ENCODE peak calls at places on chromosomes 13 and 19, in six cellular contexts. One of them, this sample, is unnamed.

GRCh38 chr19:41744850-41745249 is 10.5 kb upstream of the CEACAM6 start:
- DNase-seq in tibial nerve: no peak
- DNase-seq in WERI-Rb-1: no peak
- DNase-seq in SK-N-SH: no peak
- DNase-seq in endodermal cell: no peak
- DNase-seq in psoas muscle: no peak
- DNase-seq in this sample: no peak

GRCh38 chr13:20191902-20192469 is 752 bp downstream of the GJB2 start:
- DNase-seq in tibial nerve: no peak
- DNase-seq in SK-N-SH: no peak
- DNase-seq in WERI-Rb-1: no peak
- DNase-seq in psoas muscle: no peak
- DNase-seq in endodermal cell: peak; percentile 81
- DNase-seq in this sample: peak; percentile 36

GRCh38 chr13:26051231-26052135 is at the start of gene SHISA2:
- DNase-seq in psoas muscle: peak; percentile 37
- DNase-seq in endodermal cell: peak; percentile 90
- DNase-seq in WERI-Rb-1: peak; percentile 87
- DNase-seq in tibial nerve: no peak
- DNase-seq in SK-N-SH: peak; percentile 87
- DNase-seq in this sample: peak; percentile 88

GRCh38 chr19:3159565-3159964 is 19.0 kb upstream of the S1PR4 start:
- DNase-seq in SK-N-SH: no peak
- DNase-seq in endodermal cell: no peak
- DNase-seq in tibial nerve: no peak
- DNase-seq in WERI-Rb-1: no peak
- DNase-seq in psoas muscle: no peak
- DNase-seq in this sample: no peak

GRCh38 chr19:406999-407491 is 1.9 kb downstream of the C2CD4C start:
- DNase-seq in WERI-Rb-1: peak; percentile 6
- DNase-seq in SK-N-SH: peak; percentile 40
- DNase-seq in endodermal cell: peak; percentile 50
- DNase-seq in tibial nerve: peak; percentile 2
- DNase-seq in psoas muscle: no peak
- DNase-seq in this sample: peak; percentile 18

GRCh38 chr19:55005684-55006488 is 32.2 kb downstream of the GP6 start:
- DNase-seq in psoas muscle: no peak
- DNase-seq in tibial nerve: no peak
- DNase-seq in SK-N-SH: peak; percentile 46
- DNase-seq in WERI-Rb-1: peak; percentile 34
- DNase-seq in endodermal cell: peak; percentile 88
- DNase-seq in this sample: no peak

GRCh38 chr13:60990032-60990733 is 425.5 kb downstream of the PCDH20 start:
- DNase-seq in tibial nerve: no peak
- DNase-seq in WERI-Rb-1: peak; percentile 8
- DNase-seq in endodermal cell: peak; percentile 63
- DNase-seq in psoas muscle: no peak
- DNase-seq in SK-N-SH: no peak
- DNase-seq in this sample: no peak

GRCh38 chr13:41352935-41353801 is 42.1 kb downstream of the NAA16 start:
- DNase-seq in psoas muscle: no peak
- DNase-seq in endodermal cell: peak; percentile 73
- DNase-seq in tibial nerve: no peak
- DNase-seq in WERI-Rb-1: no peak
- DNase-seq in SK-N-SH: peak; percentile 55
- DNase-seq in this sample: no peak

GRCh38 chr13:95258619-95259194 is 42.5 kb downstream of the ABCC4 start:
- DNase-seq in endodermal cell: no peak
- DNase-seq in SK-N-SH: no peak
- DNase-seq in psoas muscle: no peak
- DNase-seq in tibial nerve: no peak
- DNase-seq in WERI-Rb-1: no peak
- DNase-seq in this sample: no peak

GRCh38 chr13:37956536-37956935 is 87.0 kb upstream of the TRPC4 start:
- DNase-seq in tibial nerve: no peak
- DNase-seq in SK-N-SH: no peak
- DNase-seq in WERI-Rb-1: no peak
- DNase-seq in endodermal cell: no peak
- DNase-seq in psoas muscle: no peak
- DNase-seq in this sample: no peak

GRCh38 chr13:40777166-40777956 is 6.4 kb upstream of the MRPS31 start:
- DNase-seq in WERI-Rb-1: peak; percentile 14
- DNase-seq in SK-N-SH: peak; percentile 60
- DNase-seq in psoas muscle: no peak
- DNase-seq in endodermal cell: peak; percentile 79
- DNase-seq in tibial nerve: no peak
- DNase-seq in this sample: no peak

GRCh38 chr19:49946415-49946814 is 14.6 kb downstream of the SIGLEC11 start:
- DNase-seq in endodermal cell: no peak
- DNase-seq in WERI-Rb-1: no peak
- DNase-seq in psoas muscle: no peak
- DNase-seq in SK-N-SH: no peak
- DNase-seq in tibial nerve: no peak
- DNase-seq in this sample: no peak

GRCh38 chr13:33230178-33230881 is 55.2 kb downstream of the STARD13 start:
- DNase-seq in tibial nerve: no peak
- DNase-seq in WERI-Rb-1: no peak
- DNase-seq in endodermal cell: no peak
- DNase-seq in psoas muscle: no peak
- DNase-seq in SK-N-SH: no peak
- DNase-seq in this sample: no peak

GRCh38 chr19:30144242-30144758 is 202.3 kb downstream of the URI1 start:
- DNase-seq in WERI-Rb-1: no peak
- DNase-seq in SK-N-SH: no peak
- DNase-seq in psoas muscle: no peak
- DNase-seq in endodermal cell: no peak
- DNase-seq in tibial nerve: no peak
- DNase-seq in this sample: no peak

GRCh38 chr19:48830088-48830487 is 6.2 kb downstream of the HSD17B14 start:
- DNase-seq in WERI-Rb-1: no peak
- DNase-seq in tibial nerve: no peak
- DNase-seq in psoas muscle: no peak
- DNase-seq in endodermal cell: no peak
- DNase-seq in SK-N-SH: no peak
- DNase-seq in this sample: no peak

GRCh38 chr13:48491423-48492122 is 41.3 kb downstream of the RCBTB2 start:
- DNase-seq in tibial nerve: no peak
- DNase-seq in SK-N-SH: no peak
- DNase-seq in WERI-Rb-1: no peak
- DNase-seq in psoas muscle: no peak
- DNase-seq in endodermal cell: no peak
- DNase-seq in this sample: no peak

GRCh38 chr13:100561599-100562204 is 26.9 kb downstream of the GGACT start:
- DNase-seq in tibial nerve: no peak
- DNase-seq in psoas muscle: no peak
- DNase-seq in SK-N-SH: no peak
- DNase-seq in WERI-Rb-1: no peak
- DNase-seq in endodermal cell: no peak
- DNase-seq in this sample: no peak

GRCh38 chr19:47897857-47898256 is 11.7 kb upstream of the SULT2A1 start:
- DNase-seq in tibial nerve: no peak
- DNase-seq in psoas muscle: no peak
- DNase-seq in SK-N-SH: no peak
- DNase-seq in WERI-Rb-1: no peak
- DNase-seq in endodermal cell: no peak
- DNase-seq in this sample: no peak

DNA sequence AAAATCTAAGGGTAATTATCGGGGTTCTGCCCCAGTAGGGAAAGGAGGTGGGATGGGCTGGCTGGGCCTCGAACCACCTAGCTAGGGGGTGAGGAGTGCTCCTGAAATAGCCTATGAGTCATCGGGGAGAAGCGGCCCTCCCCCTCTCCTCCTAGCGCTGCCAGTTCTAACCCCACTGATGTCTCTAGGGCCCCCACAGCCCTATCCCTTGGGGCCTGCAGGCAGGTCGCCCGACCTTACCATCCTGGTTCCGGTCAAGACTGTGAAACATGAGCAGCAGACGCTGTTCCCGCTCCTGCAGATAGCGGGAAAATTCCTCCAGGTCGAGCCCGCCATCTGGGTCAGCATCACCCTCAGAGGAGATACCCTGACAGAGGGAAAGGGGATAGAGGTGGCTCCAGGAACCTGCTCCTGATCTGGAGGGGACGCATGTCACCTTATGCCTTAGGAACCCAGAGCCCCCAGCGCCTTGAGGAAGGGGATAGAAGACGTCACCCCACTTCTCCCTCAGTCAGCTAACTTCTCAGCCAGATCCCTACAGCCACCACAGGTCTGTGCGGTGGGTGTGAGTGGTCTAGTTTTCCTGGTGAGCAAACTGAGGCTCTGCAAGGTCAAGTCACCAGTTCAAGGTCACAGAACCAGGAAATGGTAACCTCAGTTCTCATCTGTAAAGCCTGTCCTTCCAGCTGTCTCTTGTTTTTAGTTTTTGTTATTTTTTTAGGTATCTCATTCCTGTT is 1.5 kb downstream of the SLC25A23 start:
- DNase-seq in WERI-Rb-1: no peak
- DNase-seq in endodermal cell: no peak
- DNase-seq in SK-N-SH: no peak
- DNase-seq in psoas muscle: no peak
- DNase-seq in tibial nerve: no peak
- DNase-seq in this sample: no peak
- H3K4me3 ChIP-seq in WERI-Rb-1: no peak overlapping the region
- H3K4me3 ChIP-seq in endodermal cell: peak overlapping the region; percentile 87
- H3K4me3 ChIP-seq in SK-N-SH: no peak overlapping the region
- H3K4me3 ChIP-seq in psoas muscle: peak overlapping the region; percentile 86
- H3K4me3 ChIP-seq in tibial nerve: no peak overlapping the region
- H3K4me3 ChIP-seq in this sample: no peak overlapping the region

DNA sequence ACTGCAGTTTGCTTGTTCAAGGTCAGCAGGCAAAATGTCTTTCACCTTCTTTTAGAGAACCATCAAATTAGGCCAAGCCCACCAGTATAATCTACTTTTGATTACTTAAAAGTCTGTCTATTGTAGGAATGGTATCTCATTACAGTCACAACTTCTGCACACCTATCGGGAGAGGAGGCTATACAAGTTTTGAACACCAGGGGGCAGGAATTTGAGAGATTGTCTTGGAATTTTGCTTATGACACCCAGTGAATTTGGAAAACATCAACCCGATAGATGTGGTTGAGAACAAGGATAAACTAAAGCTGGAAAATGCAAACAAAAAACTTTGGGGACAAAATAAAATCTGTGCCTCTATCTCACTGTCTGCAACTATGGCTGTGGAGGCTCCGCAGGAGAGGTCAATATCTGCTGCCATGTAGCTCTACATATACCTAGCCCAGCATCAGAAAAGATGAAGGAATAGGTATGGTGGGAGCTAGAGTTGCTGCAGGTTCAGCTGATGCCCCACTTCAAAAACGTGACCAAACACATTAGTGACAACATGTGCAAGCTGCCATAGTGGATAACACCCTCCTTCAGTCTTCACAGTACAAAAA is 1299.2 kb upstream of the SPRY2 start:
- DNase-seq in SK-N-SH: peak; percentile 8
- DNase-seq in endodermal cell: no peak
- DNase-seq in WERI-Rb-1: peak; percentile 9
- DNase-seq in tibial nerve: no peak
- DNase-seq in psoas muscle: no peak
- DNase-seq in this sample: no peak
- TF ChIP-seq CTCF in SK-N-SH: peak; percentile 68
- TF ChIP-seq CTCF in endodermal cell: peak; percentile 59
- TF ChIP-seq CTCF in WERI-Rb-1: peak; percentile 40
- TF ChIP-seq CTCF in tibial nerve: no peak
- TF ChIP-seq CTCF in psoas muscle: no peak
- TF ChIP-seq CTCF in this sample: peak; percentile 32

DNA sequence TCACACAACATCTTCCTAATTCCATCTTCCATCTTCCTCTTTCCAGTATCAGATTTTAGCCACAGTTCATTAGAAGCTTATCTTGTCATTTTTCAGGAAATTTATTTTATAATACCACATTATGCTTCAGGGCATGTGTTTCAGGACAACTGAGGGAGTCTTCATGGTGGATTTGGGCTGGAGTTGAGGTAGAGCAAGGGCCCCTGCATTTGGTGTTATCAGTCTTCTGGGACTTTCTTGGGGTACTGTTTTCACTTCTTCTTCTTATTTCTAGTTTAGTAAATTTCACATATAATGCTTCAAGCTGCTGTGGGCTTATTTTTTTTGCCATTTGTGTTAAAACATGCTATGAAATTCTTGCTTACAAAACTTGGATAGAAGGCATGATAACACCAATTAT is 188.7 kb downstream of the LHFPL6 start:
- DNase-seq in endodermal cell: no peak
- DNase-seq in SK-N-SH: no peak
- DNase-seq in WERI-Rb-1: no peak
- DNase-seq in tibial nerve: no peak
- DNase-seq in psoas muscle: no peak
- DNase-seq in this sample: no peak
- H3K9me3 ChIP-seq in endodermal cell: no peaks in the 10 kb centered on the region
- H3K9me3 ChIP-seq in SK-N-SH: no peaks in the 10 kb centered on the region
- H3K9me3 ChIP-seq in WERI-Rb-1: no peaks in the 10 kb centered on the region
- H3K9me3 ChIP-seq in tibial nerve: no peaks in the 10 kb centered on the region
- H3K9me3 ChIP-seq in psoas muscle: no peaks in the 10 kb centered on the region
- H3K9me3 ChIP-seq in this sample: no peaks in the 10 kb centered on the region

DNA sequence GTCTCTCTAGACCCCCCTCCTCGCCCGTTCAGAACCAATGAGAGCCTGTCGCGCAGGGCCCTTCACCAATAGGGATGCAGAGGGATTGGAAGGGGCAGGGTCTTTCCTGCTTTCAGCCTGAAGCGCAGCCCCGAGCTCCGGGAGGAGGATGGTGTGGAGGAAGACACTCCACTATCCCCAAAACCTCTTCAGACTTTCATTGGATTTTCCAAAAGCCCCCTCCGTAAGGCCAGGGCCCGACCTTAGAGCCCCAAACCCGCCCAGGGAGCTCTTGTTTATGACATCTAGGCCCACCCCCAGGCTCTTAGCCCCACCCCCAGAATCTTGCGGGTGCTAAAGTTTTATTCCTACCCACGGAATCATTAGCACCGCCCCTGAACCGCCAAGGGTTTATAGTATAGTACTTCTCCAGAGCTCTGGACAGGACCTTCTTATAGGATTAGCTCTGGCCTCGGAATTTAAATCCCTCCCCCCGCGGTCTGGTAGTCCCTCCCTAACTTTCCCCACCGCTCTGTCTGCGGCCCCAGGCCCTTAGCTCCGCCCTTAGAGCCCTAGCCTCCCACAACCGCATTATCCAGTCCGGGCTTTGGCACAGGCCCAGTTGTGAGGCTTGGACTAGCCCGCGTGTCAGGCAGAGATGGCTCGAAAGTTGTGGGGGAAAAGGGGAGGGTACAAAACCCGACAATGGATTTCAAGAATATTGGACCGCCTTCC is 6.6 kb upstream of the EML2 start:
- DNase-seq in psoas muscle: peak; percentile 62
- DNase-seq in endodermal cell: peak; percentile 94
- DNase-seq in WERI-Rb-1: peak; percentile 98
- DNase-seq in tibial nerve: no peak
- DNase-seq in SK-N-SH: peak; percentile 97
- DNase-seq in this sample: no peak
- H3K4me3 ChIP-seq in psoas muscle: peak overlapping the region; percentile 56
- H3K4me3 ChIP-seq in endodermal cell: peak overlapping the region; percentile 45
- H3K4me3 ChIP-seq in WERI-Rb-1: peak overlapping the region; percentile 43
- H3K4me3 ChIP-seq in tibial nerve: peak overlapping the region; percentile 13
- H3K4me3 ChIP-seq in SK-N-SH: peak overlapping the region; percentile 61
- H3K4me3 ChIP-seq in this sample: peak overlapping the region; percentile 52

GRCh38 chr13:52652980-52653303 is 306 bp downstream of the SUGT1 start:
- DNase-seq in SK-N-SH: peak; percentile 60
- DNase-seq in endodermal cell: no peak
- DNase-seq in psoas muscle: no peak
- DNase-seq in WERI-Rb-1: no peak
- DNase-seq in tibial nerve: no peak
- DNase-seq in this sample: peak; percentile 77
- TF ChIP-seq CTCF in SK-N-SH: peak; percentile 18
- TF ChIP-seq CTCF in endodermal cell: peak; percentile 45
- TF ChIP-seq CTCF in psoas muscle: no peak
- TF ChIP-seq CTCF in WERI-Rb-1: no peak
- TF ChIP-seq CTCF in tibial nerve: peak; percentile 10
- TF ChIP-seq CTCF in this sample: peak; percentile 18